ENCODE peak calls at places on chromosomes 1 and 21, in six cellular contexts. R is uterus, B is NB4, W is K562, U is breast epithelium, M is tibial nerve. I is an unnamed sample.

GRCh38 chr1:175234639-175235038 is 42.1 kb upstream of the KIAA0040 start:
- DNase-seq in R (no peak), B (no peak), W (no peak), U (no peak), M (no peak), I (no peak)

GRCh38 chr1:8910331-8910730 is 31.8 kb upstream of the ENO1 start:
- DNase-seq in R (no peak), B (peak), W (no peak), U (no peak), M (no peak), I (no peak)

GRCh38 chr1:40649592-40649930 is 15.9 kb downstream of the RIMS3 start:
- DNase-seq in R (no peak), B (no peak), W (no peak), U (no peak), M (no peak), I (no peak)

GRCh38 chr1:186494832-186495271 is 33.9 kb upstream of the PDC start:
- DNase-seq in R (no peak), B (no peak), W (no peak), U (no peak), M (no peak), I (no peak)

GRCh38 chr1:33784876-33785275 is 79.0 kb upstream of the HMGB4 start:
- DNase-seq in R (no peak), B (no peak), W (no peak), U (no peak), M (no peak), I (no peak)

GRCh38 chr1:20083178-20083944 is 13.4 kb downstream of the PLA2G5 start:
- DNase-seq in R (no peak), B (no peak), W (no peak), U (no peak), M (no peak), I (no peak)

GRCh38 chr1:58573705-58574591 is 3.1 kb downstream of the TACSTD2 start:
- DNase-seq in R (no peak), B (no peak), W (no peak), U (no peak), M (no peak), I (no peak)

GRCh38 chr1:173440430-173440829 is 36.7 kb upstream of the PRDX6 start:
- DNase-seq in R (no peak), B (no peak), W (no peak), U (no peak), M (no peak), I (no peak)

GRCh38 chr21:27681841-27682240 is 715.0 kb upstream of the ADAMTS5 start:
- DNase-seq in R (no peak), B (no peak), W (no peak), U (no peak), M (no peak), I (no peak)

GRCh38 chr1:16178596-16179497 is 23.0 kb upstream of the EPHA2 start:
- DNase-seq in R (no peak), B (no peak), W (no peak), U (no peak), M (no peak), I (no peak)

GRCh38 chr1:200226268-200226968 is 183.4 kb downstream of the ZNF281 start:
- DNase-seq in R (no peak), B (peak), W (peak), U (no peak), M (no peak), I (peak)

GRCh38 chr1:170886460-170886859 is 48.9 kb upstream of the MROH9 start:
- DNase-seq in R (no peak), B (no peak), W (no peak), U (no peak), M (no peak), I (no peak)

GRCh38 chr1:178267646-178268094 is 173.8 kb downstream of the RASAL2 start:
- DNase-seq in R (no peak), B (no peak), W (no peak), U (no peak), M (no peak), I (no peak)

GRCh38 chr1:159775716-159776115 is 5.0 kb upstream of the DUSP23 start:
- DNase-seq in R (no peak), B (peak), W (no peak), U (no peak), M (no peak), I (no peak)

GRCh38 chr1:47767741-47768100 is 229.5 kb downstream of the TRABD2B start:
- DNase-seq in R (no peak), B (no peak), W (no peak), U (no peak), M (no peak), I (no peak)

GRCh38 chr1:229582011-229582694 is 23.6 kb upstream of the ABCB10 start:
- DNase-seq in R (no peak), B (no peak), W (no peak), U (peak), M (no peak), I (no peak)

GRCh38 chr1:76998582-76999189 is 131.4 kb downstream of the ST6GALNAC5 start:
- DNase-seq in R (no peak), B (no peak), W (no peak), U (no peak), M (no peak), I (no peak)

GRCh38 chr1:53485478-53486394 is 26.5 kb downstream of the DMRTB1 start:
- DNase-seq in R (peak), B (peak), W (peak), U (peak), M (peak), I (peak)
- TF ChIP-seq POLR2A in R (no peak), B (no peak), W (no peak), U (no peak), M (no peak), I (no peak)

GRCh38 chr1:156121441-156121840 is 6.9 kb downstream of the LMNA start:
- DNase-seq in R (no peak), B (no peak), W (no peak), U (no peak), M (no peak), I (no peak)

GRCh38 chr1:156123356-156124196 is 9.1 kb downstream of the LMNA start:
- DNase-seq in R (peak), B (peak), W (peak), U (peak), M (peak), I (peak)

GRCh38 chr1:156122086-156122485 is 7.6 kb downstream of the LMNA start:
- DNase-seq in R (no peak), B (no peak), W (no peak), U (no peak), M (no peak), I (no peak)

GRCh38 chr1:156124557-156125483 is 10.3 kb downstream of the LMNA start:
- DNase-seq in R (peak), B (peak), W (no peak), U (peak), M (no peak), I (peak)

DNA sequence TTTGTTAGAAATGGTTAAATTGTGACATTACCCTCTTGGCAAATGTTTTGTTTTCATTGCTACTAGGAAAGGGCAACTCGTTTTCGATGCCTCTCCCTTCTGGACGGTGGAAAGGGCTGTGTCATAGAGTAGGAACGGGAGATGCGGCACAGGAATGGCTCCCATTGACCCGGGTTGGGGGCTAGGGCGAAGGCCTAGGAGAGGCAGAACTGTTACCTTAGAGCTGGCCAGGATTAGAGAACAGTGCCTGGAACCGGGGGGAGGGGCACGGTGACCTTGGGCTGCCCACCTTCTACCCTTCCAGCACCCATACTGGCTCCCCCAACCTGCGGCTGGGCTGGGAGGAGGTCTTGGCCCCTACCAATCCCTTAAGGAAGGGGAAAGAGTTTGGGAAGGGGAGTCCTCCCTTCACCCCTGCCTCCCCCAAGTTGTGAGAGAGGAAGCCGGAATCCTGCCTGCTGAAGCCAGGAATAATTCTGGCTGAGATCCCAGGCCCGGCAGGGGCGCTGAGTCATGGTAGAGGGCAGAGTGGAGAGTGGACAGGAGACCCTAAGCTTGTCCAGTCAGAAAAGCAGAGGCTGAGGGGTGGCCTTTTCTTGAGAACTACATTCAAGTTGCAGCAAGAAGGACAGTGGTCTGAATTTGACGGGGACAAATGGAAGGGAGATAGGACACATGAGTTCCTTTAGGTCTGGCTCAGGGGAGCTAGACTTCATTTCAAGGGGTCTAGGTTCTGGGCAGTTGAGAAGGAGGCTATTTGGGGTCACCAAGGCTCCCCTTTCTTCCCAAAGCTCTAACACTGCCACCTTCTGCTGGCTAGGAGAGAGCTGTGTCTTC is 8.2 kb downstream of the LMNA start:
- DNase-seq in R (peak), B (no peak), W (peak), U (peak), M (no peak), I (peak)
- TF ChIP-seq POLR2A in R (no peak), B (no peak), W (peak), U (peak), M (no peak), I (no peak)

DNA sequence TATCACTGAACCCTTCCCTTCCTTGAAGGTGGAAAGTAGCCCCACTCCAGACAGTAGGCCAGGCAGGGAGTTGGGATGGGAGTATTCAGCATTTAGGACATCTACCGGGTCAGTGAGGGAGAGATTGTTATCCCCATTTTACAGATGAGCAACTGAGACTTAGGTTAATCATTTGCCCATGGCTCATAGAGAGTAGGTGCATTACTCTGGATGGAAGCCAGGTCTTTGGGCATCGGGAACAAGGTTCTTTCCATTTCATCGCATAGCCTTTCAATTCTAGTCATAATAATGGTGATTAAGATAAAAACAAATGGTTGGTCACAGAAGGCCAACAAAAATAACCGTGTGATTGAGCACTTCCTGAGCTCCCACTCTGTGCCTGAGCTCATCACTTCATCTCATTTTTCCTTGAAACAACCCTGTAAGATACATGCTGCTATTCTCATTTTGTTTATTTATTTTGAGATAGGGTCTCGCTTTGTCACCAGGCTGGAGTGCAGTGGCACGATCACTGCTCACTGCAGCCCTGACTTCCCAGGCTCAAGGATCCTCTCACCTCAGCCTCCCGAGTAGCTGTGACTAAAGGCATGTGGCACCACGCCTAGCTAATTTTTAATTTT is 64.8 kb downstream of the NAV1 start:
- DNase-seq in R (no peak), B (no peak), W (no peak), U (no peak), M (no peak), I (no peak)
- TF ChIP-seq POLR2A in R (no peak), B (no peak), W (no peak), U (no peak), M (no peak), I (no peak)

DNA sequence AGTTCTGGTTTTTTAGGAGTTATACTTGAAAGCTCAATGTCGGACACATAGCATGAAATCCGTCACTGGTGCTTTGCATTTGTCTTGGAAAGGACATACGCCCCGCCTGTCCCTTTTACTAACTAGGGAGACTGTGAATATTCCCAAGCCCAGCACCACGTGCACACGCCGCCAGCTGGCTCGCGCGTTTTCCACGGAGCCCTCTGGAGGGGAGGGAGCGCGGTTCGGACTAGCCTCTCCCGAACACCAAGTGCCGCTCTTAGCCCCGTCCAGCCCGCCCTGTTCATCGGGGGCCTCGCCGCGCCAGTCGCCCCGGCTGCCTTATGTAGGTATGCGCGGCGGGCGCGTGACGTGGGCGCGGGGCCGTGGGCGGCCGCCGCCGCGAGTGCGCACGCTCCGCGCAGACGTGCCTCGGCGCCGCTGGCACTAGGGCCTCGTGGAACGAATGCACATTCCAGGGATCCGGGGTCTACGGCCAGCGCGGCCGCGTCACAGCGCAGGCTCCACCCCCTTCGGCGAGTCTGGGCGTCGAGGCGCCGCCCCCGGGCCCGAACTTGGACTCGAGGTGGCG is 689 bp upstream of the IRF2BP2 start:
- DNase-seq in R (peak), B (peak), W (peak), U (peak), M (peak), I (peak)
- TF ChIP-seq POLR2A in R (peak), B (peak), W (peak), U (peak), M (peak), I (peak)

GRCh38 chr1:1511533-1512285 is at the start of gene ATAD3A:
- DNase-seq in R (peak), B (peak), W (peak), U (peak), M (peak), I (peak)
- TF ChIP-seq POLR2A in R (peak), B (peak), W (peak), U (no peak), M (no peak), I (peak)

GRCh38 chr1:220666349-220666748 is 23.8 kb upstream of the C1orf115 start:
- DNase-seq in R (no peak), B (no peak), W (no peak), U (no peak), M (no peak), I (no peak)
- TF ChIP-seq POLR2A in R (no peak), B (no peak), W (no peak), U (no peak), M (no peak), I (no peak)